ENCODE peak calls at places on chromosomes 12 and 14, in four cellular contexts. I is endodermal cell, M is keratinocyte, Q is neural progenitor cell. V is an unnamed sample.

GRCh38 chr14:51431033-51431709 is 191.1 kb downstream of the TMX1 start:
- DNase-seq in I (no peak), M (no peak), Q (no peak), V (no peak)

GRCh38 chr12:58916891-58917570 is 3.3 kb downstream of the LRIG3 start:
- DNase-seq in I (no peak), M (no peak), Q (peak; percentile 38), V (no peak)

GRCh38 chr12:27814411-27814810 is 34.4 kb upstream of the MANSC4 start:
- DNase-seq in I (no peak), M (no peak), Q (no peak), V (no peak)

GRCh38 chr12:89108265-89108664 is 244.0 kb downstream of the DUSP6 start:
- DNase-seq in I (no peak), M (no peak), Q (no peak), V (no peak)

GRCh38 chr14:23284654-23285529 is 1.0 kb downstream of the HOMEZ start:
- DNase-seq in I (no peak), M (no peak), Q (no peak), V (no peak)

GRCh38 chr12:1384910-1385309 is 209.5 kb downstream of the FBXL14 start:
- DNase-seq in I (no peak), M (no peak), Q (no peak), V (no peak)

GRCh38 chr12:91851741-91852477 is 293.7 kb downstream of the BTG1 start:
- DNase-seq in I (no peak), M (no peak), Q (no peak), V (no peak)

GRCh38 chr12:57740656-57741412 is 2.3 kb upstream of the AGAP2 start:
- DNase-seq in I (no peak), M (no peak), Q (no peak), V (no peak)

GRCh38 chr12:93167841-93168492 is 209.8 kb upstream of the NUDT4 start:
- DNase-seq in I (peak; percentile 80), M (no peak), Q (peak; percentile 84), V (no peak)

GRCh38 chr14:60506985-60507829 is 1.7 kb upstream of the SIX6 start:
- DNase-seq in I (peak; percentile 65), M (no peak), Q (peak; percentile 54), V (no peak)

GRCh38 chr14:39988939-39989338 is 556.7 kb upstream of the FBXO33 start:
- DNase-seq in I (no peak), M (no peak), Q (peak; percentile 61), V (peak; percentile 20)

GRCh38 chr12:23473071-23473470 is 476.4 kb downstream of the SOX5 start:
- DNase-seq in I (no peak), M (no peak), Q (no peak), V (no peak)

GRCh38 chr12:51915003-51915625 is 7.8 kb downstream of the ACVRL1 start:
- DNase-seq in I (peak; percentile 76), M (no peak), Q (no peak), V (no peak)

GRCh38 chr14:96091941-96092411 is 52.8 kb downstream of the C14orf132 start:
- DNase-seq in I (no peak), M (no peak), Q (no peak), V (no peak)

GRCh38 chr12:111180830-111181726 is 187.8 kb downstream of the PHETA1 start:
- DNase-seq in I (no peak), M (no peak), Q (no peak), V (no peak)

GRCh38 chr14:75361751-75362433 is 65.9 kb upstream of the JDP2 start:
- DNase-seq in I (no peak), M (no peak), Q (no peak), V (no peak)

GRCh38 chr12:130816055-130816454 is 23.0 kb downstream of the STX2 start:
- DNase-seq in I (peak; percentile 63), M (no peak), Q (no peak), V (no peak)

GRCh38 chr12:130817804-130818203 is 21.2 kb downstream of the STX2 start:
- DNase-seq in I (no peak), M (no peak), Q (no peak), V (no peak)

GRCh38 chr12:130813949-130814348 is 25.1 kb downstream of the STX2 start:
- DNase-seq in I (no peak), M (no peak), Q (no peak), V (no peak)

GRCh38 chr12:130813436-130813835 is 25.6 kb downstream of the STX2 start:
- DNase-seq in I (peak; percentile 85), M (no peak), Q (peak; percentile 42), V (no peak)

DNA sequence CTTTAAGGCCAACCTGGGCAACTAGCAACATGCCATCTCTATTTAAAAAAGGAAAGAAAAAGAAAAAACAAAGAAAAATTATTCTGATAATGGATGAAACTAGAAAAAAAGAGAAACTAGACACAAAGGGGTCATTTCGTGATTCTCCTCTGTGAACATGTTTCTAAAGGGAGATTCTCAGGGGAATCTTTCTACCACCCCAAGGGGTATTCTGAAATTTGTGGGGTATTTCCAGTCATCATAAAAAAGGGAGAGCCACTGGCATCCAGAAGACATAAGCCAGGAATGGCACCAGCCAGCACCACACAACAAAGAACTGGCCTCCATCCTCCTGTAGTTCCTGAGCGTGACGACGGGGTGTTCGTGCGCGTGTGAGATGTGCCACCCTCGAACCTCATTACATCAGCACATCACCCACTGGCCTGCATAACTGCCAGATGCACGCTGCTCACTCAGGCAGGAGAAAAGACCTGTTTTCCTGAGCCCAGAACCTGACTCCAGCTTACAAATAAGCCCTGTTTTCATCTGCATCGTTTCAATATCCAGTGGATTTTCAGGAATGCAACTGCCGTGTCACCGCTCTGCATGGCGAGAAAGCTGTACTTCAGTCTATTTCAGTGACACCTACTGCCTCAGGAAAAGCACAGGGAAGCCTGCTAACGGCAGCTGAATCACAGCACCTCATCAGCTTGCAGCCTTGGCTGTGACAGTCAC is 23.9 kb downstream of the STX2 start:
- DNase-seq in I (no peak), M (no peak), Q (no peak), V (no peak)
- H3K4me1 ChIP-seq in I (peaks cover 6% of the 10 kb centered on the region), M (peaks cover 6% of the 10 kb centered on the region), Q (peaks cover 23% of the 10 kb centered on the region), V (peaks cover 10% of the 10 kb centered on the region)

GRCh38 chr12:6347367-6348338 is 5.8 kb upstream of the TNFRSF1A start:
- DNase-seq in I (peak; percentile 48), M (no peak), Q (no peak), V (no peak)

GRCh38 chr12:6346235-6346832 is 4.5 kb upstream of the TNFRSF1A start:
- DNase-seq in I (peak; percentile 52), M (no peak), Q (no peak), V (no peak)

GRCh38 chr12:6343518-6343917 is 1.6 kb upstream of the TNFRSF1A start:
- DNase-seq in I (peak; percentile 72), M (no peak), Q (no peak), V (no peak)

GRCh38 chr12:6345319-6346071 is 3.6 kb upstream of the TNFRSF1A start:
- DNase-seq in I (peak; percentile 47), M (peak; percentile 83), Q (no peak), V (no peak)

DNA sequence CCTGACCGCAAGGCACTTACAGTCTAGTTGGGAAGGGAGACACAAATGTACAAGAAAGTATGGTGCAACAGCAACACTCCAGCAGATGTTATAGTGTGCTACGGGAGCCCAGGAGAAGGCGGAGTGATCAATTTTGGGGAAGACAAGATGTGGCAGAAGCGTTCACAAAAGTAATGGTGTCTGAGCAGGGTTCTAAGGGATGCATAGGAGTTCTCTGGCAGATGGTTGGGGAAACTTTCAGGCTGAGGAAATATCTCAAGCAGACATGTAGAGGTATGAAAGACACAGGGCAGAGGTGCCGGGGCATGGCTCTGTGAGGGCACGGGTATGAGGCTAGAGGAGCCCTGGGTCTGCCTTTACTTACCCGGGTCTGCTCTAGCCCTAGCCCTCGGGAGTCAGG is 5.1 kb upstream of the TNFRSF1A start:
- DNase-seq in I (no peak), M (no peak), Q (no peak), V (no peak)
- H3K4me1 ChIP-seq in I (no peaks in the 10 kb centered on the region), M (peaks cover 23% of the 10 kb centered on the region), Q (peaks cover 10% of the 10 kb centered on the region), V (peaks cover 3% of the 10 kb centered on the region)

GRCh38 chr14:103838117-103838516 is 9.3 kb downstream of the PPP1R13B start:
- DNase-seq in I (no peak), M (no peak), Q (no peak), V (no peak)
- H3K4me1 ChIP-seq in I (no peaks in the 10 kb centered on the region), M (peaks cover 8% of the 10 kb centered on the region), Q (no peaks in the 10 kb centered on the region), V (no peaks in the 10 kb centered on the region)

DNA sequence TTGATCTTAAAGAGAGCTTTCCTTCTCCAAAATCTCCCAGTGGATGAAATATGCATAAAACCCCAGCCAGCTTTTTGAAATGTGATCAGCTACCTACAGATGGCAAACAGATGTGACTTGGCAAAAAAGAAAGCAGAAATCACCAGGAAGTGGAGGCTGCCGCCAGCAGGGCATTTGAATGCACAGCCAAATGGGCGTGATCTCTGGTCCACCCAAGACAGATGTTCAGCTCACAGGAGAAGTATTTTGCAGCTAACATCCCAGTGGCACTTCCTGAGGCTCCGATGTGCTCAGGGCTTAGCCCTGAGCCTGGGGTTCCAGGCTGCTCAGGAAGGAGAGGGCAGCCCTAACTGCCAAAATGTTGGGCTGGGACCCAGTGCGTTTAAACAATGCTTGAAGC is 78.2 kb downstream of the LGMN start:
- DNase-seq in I (no peak), M (no peak), Q (no peak), V (no peak)
- H3K4me1 ChIP-seq in I (no peaks in the 10 kb centered on the region), M (no peaks in the 10 kb centered on the region), Q (no peaks in the 10 kb centered on the region), V (no peaks in the 10 kb centered on the region)

GRCh38 chr12:49662998-49663843 is 39.9 kb downstream of the PRPF40B start:
- DNase-seq in I (peak; percentile 82), M (no peak), Q (no peak), V (peak; percentile 35)
- H3K4me1 ChIP-seq in I (no peaks in the 10 kb centered on the region), M (peaks cover 10% of the 10 kb centered on the region), Q (no peaks in the 10 kb centered on the region), V (peaks cover 3% of the 10 kb centered on the region)

GRCh38 chr14:55451398-55451797 is 11.0 kb upstream of the TBPL2 start:
- DNase-seq in I (peak; percentile 4), M (no peak), Q (no peak), V (no peak)

GRCh38 chr14:55450539-55450938 is 10.1 kb upstream of the TBPL2 start:
- DNase-seq in I (no peak), M (no peak), Q (no peak), V (no peak)

GRCh38 chr14:55450987-55451386 is 10.6 kb upstream of the TBPL2 start:
- DNase-seq in I (no peak), M (no peak), Q (no peak), V (no peak)

GRCh38 chr14:55449116-55449515 is 8.7 kb upstream of the TBPL2 start:
- DNase-seq in I (no peak), M (no peak), Q (no peak), V (no peak)

DNA sequence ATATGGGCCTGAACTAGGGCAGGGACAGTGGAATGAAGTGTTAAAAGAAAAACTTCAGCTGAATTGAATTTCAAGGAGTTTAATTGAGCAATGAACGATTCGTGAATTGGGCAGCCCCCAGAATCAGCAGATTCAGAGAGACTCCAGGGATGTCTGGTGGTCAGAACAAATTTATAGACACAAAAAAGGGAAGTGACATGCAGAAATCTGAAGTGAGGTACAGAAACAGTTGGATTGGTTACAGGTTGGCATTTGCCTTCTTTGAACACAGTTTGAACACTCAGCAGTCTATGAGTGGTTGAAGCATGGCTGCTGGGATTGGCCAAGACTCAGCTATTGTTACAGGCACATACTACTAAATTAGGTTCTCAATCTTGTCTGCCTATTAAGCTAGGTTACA is 9.7 kb upstream of the TBPL2 start:
- DNase-seq in I (no peak), M (no peak), Q (no peak), V (no peak)
- H3K4me1 ChIP-seq in I (peaks cover 17% of the 10 kb centered on the region), M (peaks cover 66% of the 10 kb centered on the region), Q (peaks cover 12% of the 10 kb centered on the region), V (no peaks in the 10 kb centered on the region)